ENCODE peak calls at places on chromosomes 5 and 9, in five cellular contexts. K is smooth muscle cell of the brain vasculature; Z is T-helper 17 cell; E is activated naive CD4-positive, alpha-beta T cell treated with Interleukin-2 at 50 U/mL for 16 hours; Q is IMR-90. Y is an unnamed sample.

GRCh38 chr9:127176631-127177030 is 54.2 kb upstream of the ANGPTL2 start:
- DNase-seq in K (no peak), Z (no peak), E (no peak), Q (no peak), Y (no peak)

GRCh38 chr9:95062601-95063065 is 254.9 kb downstream of the FANCC start:
- DNase-seq in K (no peak), Z (no peak), E (no peak), Q (no peak), Y (no peak)

GRCh38 chr5:55421074-55421529 is 113.3 kb downstream of the MTREX start:
- DNase-seq in K (no peak), Z (no peak), E (peak), Q (peak), Y (no peak)

GRCh38 chr5:443239-444151 is 519 bp downstream of the EXOC3 start:
- DNase-seq in K (no peak), Z (peak), E (peak), Q (no peak), Y (no peak)

GRCh38 chr5:88708682-88709398 is 174.1 kb downstream of the MEF2C start:
- DNase-seq in K (no peak), Z (no peak), E (no peak), Q (no peak), Y (no peak)

GRCh38 chr9:89885156-89885555 is 280.3 kb downstream of the GADD45G start:
- DNase-seq in K (no peak), Z (no peak), E (no peak), Q (no peak), Y (no peak)

GRCh38 chr9:115328228-115328627 is 210.3 kb upstream of the TNC start:
- DNase-seq in K (no peak), Z (no peak), E (no peak), Q (peak), Y (peak)

GRCh38 chr9:14723301-14723700 is 768 bp upstream of the CER1 start:
- DNase-seq in K (no peak), Z (no peak), E (no peak), Q (no peak), Y (no peak)

GRCh38 chr5:33091571-33092363 is 349.0 kb upstream of the TARS1 start:
- DNase-seq in K (peak), Z (no peak), E (no peak), Q (peak), Y (peak)

GRCh38 chr9:8188720-8189407 is 389.3 kb upstream of the DMAC1 start:
- DNase-seq in K (no peak), Z (no peak), E (peak), Q (no peak), Y (no peak)

GRCh38 chr9:70340572-70340971 is 73.9 kb downstream of the KLF9 start:
- DNase-seq in K (no peak), Z (no peak), E (no peak), Q (peak), Y (peak)

GRCh38 chr5:158727771-158728311 is 371.9 kb downstream of the EBF1 start:
- DNase-seq in K (no peak), Z (no peak), E (no peak), Q (no peak), Y (peak)

GRCh38 chr9:37944671-37945481 is 40.9 kb upstream of the SLC25A51 start:
- DNase-seq in K (no peak), Z (no peak), E (no peak), Q (peak), Y (no peak)

GRCh38 chr9:88270398-88270797 is 117.8 kb upstream of the SPIN1 start:
- DNase-seq in K (no peak), Z (no peak), E (no peak), Q (no peak), Y (no peak)

GRCh38 chr5:33794550-33795300 is 97.1 kb downstream of the ADAMTS12 start:
- DNase-seq in K (no peak), Z (no peak), E (no peak), Q (peak), Y (peak)

GRCh38 chr9:119793272-119793671 is 424.0 kb upstream of the BRINP1 start:
- DNase-seq in K (no peak), Z (no peak), E (no peak), Q (no peak), Y (no peak)

GRCh38 chr9:120257483-120257882 is 322.5 kb downstream of the CDK5RAP2 start:
- DNase-seq in K (no peak), Z (no peak), E (no peak), Q (no peak), Y (no peak)

GRCh38 chr5:109354761-109355160 is 55.0 kb downstream of the PJA2 start:
- DNase-seq in K (no peak), Z (no peak), E (no peak), Q (no peak), Y (no peak)

GRCh38 chr5:154648229-154648628 is 106.9 kb upstream of the LARP1 start:
- DNase-seq in K (no peak), Z (no peak), E (no peak), Q (no peak), Y (no peak)

GRCh38 chr9:35748858-35749514 is at the start of the genes GBA2 and RGP1:
- DNase-seq in K (no peak), Z (peak), E (peak), Q (peak), Y (peak)

GRCh38 chr9:88775037-88775471 is 216.2 kb upstream of the S1PR3 start:
- DNase-seq in K (no peak), Z (no peak), E (no peak), Q (peak), Y (peak)

GRCh38 chr9:110135858-110136257 is 72.1 kb downstream of the C9orf152 start:
- DNase-seq in K (no peak), Z (no peak), E (no peak), Q (peak), Y (no peak)

GRCh38 chr5:80686757-80687156 is 32.0 kb upstream of the DHFR start:
- DNase-seq in K (no peak), Z (no peak), E (no peak), Q (peak), Y (peak)

GRCh38 chr5:126360467-126360866 is 62.7 kb upstream of the GRAMD2B start:
- DNase-seq in K (no peak), Z (no peak), E (no peak), Q (no peak), Y (no peak)

GRCh38 chr5:78659714-78660113 is 11.1 kb upstream of the LHFPL2 start:
- DNase-seq in K (no peak), Z (no peak), E (no peak), Q (peak), Y (peak)